ENCODE peak calls at places on chromosomes 16 and 17, in eight cellular contexts. I is activated CD8-positive, alpha-beta T cell treated with anti-CD3 and anti-CD28 coated beads, Interleukin-2, amount 10 ng/mL, durations not matched to agents 7 days and 5 days; E is NCI-H748 treated with DMSO at 0.1 percent for 48 hours; D is NCI-H2081 treated with DMSO at 0.1 percent for 48 hours; C is Peyer's patch; B is activated naive CD4-positive, alpha-beta T cell; F is IMR-90; X is substantia nigra. L is an unnamed sample.

GRCh38 chr16:88558457-88559442 is 11.5 kb upstream of the ZC3H18 start:
- DNase-seq in I (peak; percentile 46), E (peak; percentile 61), D (peak; percentile 39), C (no peak), B (no peak), F (peak; percentile 43), X (no peak), L (peak; percentile 46)

GRCh38 chr17:70829876-70830275 is 660.5 kb downstream of the KCNJ2 start:
- DNase-seq in I (no peak), E (no peak), D (no peak), C (no peak), B (no peak), F (peak; percentile 31), X (no peak), L (no peak)

GRCh38 chr17:28612936-28613872 is 781 bp downstream of the RSKR start:
- DNase-seq in I (peak; percentile 39), E (no peak), D (no peak), C (peak; percentile 40), B (no peak), F (peak; percentile 22), X (no peak), L (peak; percentile 58)

GRCh38 chr17:59361916-59362810 is 30.7 kb downstream of the YPEL2 start:
- DNase-seq in I (peak; percentile 67), E (no peak), D (no peak), C (peak; percentile 49), B (no peak), F (peak; percentile 93), X (no peak), L (no peak)

GRCh38 chr17:68675723-68676122 is 74.6 kb upstream of the FAM20A start:
- DNase-seq in I (no peak), E (no peak), D (no peak), C (no peak), B (no peak), F (no peak), X (no peak), L (no peak)

GRCh38 chr17:35368086-35368824 is 5.2 kb downstream of the SLFN11 start:
- DNase-seq in I (peak; percentile 64), E (no peak), D (no peak), C (peak; percentile 71), B (no peak), F (peak; percentile 22), X (no peak), L (peak; percentile 86)

GRCh38 chr16:56743840-56744239 is 13.9 kb downstream of the NUP93 start:
- DNase-seq in I (no peak), E (no peak), D (no peak), C (no peak), B (no peak), F (peak; percentile 49), X (no peak), L (no peak)

GRCh38 chr16:49484454-49484853 is 110.8 kb downstream of the C16orf78 start:
- DNase-seq in I (no peak), E (no peak), D (no peak), C (peak; percentile 38), B (no peak), F (no peak), X (no peak), L (peak; percentile 21)

GRCh38 chr16:23729503-23730424 is 16.7 kb upstream of the ERN2 start:
- DNase-seq in I (no peak), E (no peak), D (no peak), C (no peak), B (no peak), F (peak; percentile 48), X (no peak), L (no peak)

GRCh38 chr17:45046536-45047125 is 4.8 kb downstream of the DCAKD start:
- DNase-seq in I (no peak), E (no peak), D (no peak), C (no peak), B (no peak), F (peak; percentile 51), X (no peak), L (no peak)

GRCh38 chr16:67304006-67304405 is 22.5 kb downstream of the KCTD19 start:
- DNase-seq in I (no peak), E (no peak), D (no peak), C (no peak), B (no peak), F (no peak), X (no peak), L (no peak)

GRCh38 chr16:68658258-68658973 is 13.3 kb downstream of the CDH3 start:
- DNase-seq in I (no peak), E (no peak), D (no peak), C (no peak), B (no peak), F (peak; percentile 50), X (no peak), L (no peak)

GRCh38 chr16:79083879-79084278 is 516.7 kb downstream of the MAF start:
- DNase-seq in I (no peak), E (no peak), D (no peak), C (no peak), B (no peak), F (no peak), X (no peak), L (no peak)

GRCh38 chr17:62950067-62950466 is 16.0 kb upstream of the TANC2 start:
- DNase-seq in I (no peak), E (no peak), D (no peak), C (no peak), B (no peak), F (peak; percentile 45), X (no peak), L (peak; percentile 11)

GRCh38 chr17:28841901-28842281 is 699 bp downstream of the FAM222B start:
- DNase-seq in I (peak; percentile 28), E (peak; percentile 38), D (no peak), C (no peak), B (no peak), F (no peak), X (no peak), L (no peak)

GRCh38 chr16:49345829-49346228 is 27.8 kb upstream of the C16orf78 start:
- DNase-seq in I (peak; percentile 30), E (no peak), D (no peak), C (no peak), B (no peak), F (no peak), X (no peak), L (no peak)

GRCh38 chr16:13084331-13084730 is 182.9 kb downstream of the SHISA9 start:
- DNase-seq in I (no peak), E (no peak), D (no peak), C (no peak), B (no peak), F (no peak), X (no peak), L (no peak)

GRCh38 chr16:77211880-77212735 is 12.9 kb downstream of the SYCE1L start:
- DNase-seq in I (peak; percentile 77), E (peak; percentile 61), D (no peak), C (peak; percentile 62), B (peak; percentile 36), F (no peak), X (no peak), L (no peak)

GRCh38 chr17:75069783-75070182 is 18.0 kb upstream of the SLC16A5 start:
- DNase-seq in I (no peak), E (no peak), D (no peak), C (no peak), B (no peak), F (no peak), X (no peak), L (no peak)

GRCh38 chr16:68590201-68590994 is 51.3 kb downstream of the ZFP90 start:
- DNase-seq in I (peak; percentile 69), E (peak; percentile 31), D (no peak), C (peak; percentile 28), B (peak; percentile 9), F (peak; percentile 7), X (no peak), L (peak; percentile 3)

GRCh38 chr17:34647511-34647910 is 68.1 kb downstream of the TMEM132E start:
- DNase-seq in I (no peak), E (no peak), D (no peak), C (no peak), B (no peak), F (no peak), X (no peak), L (no peak)

GRCh38 chr16:52572656-52573055 is 25.7 kb upstream of the TOX3 start:
- DNase-seq in I (no peak), E (peak; percentile 36), D (no peak), C (no peak), B (no peak), F (no peak), X (no peak), L (no peak)

GRCh38 chr17:78831688-78832540 is 8.7 kb downstream of the USP36 start:
- DNase-seq in I (no peak), E (no peak), D (peak; percentile 16), C (no peak), B (no peak), F (no peak), X (no peak), L (no peak)

GRCh38 chr16:71201054-71201453 is 29.5 kb downstream of the HYDIN start:
- DNase-seq in I (no peak), E (no peak), D (no peak), C (no peak), B (no peak), F (no peak), X (no peak), L (no peak)

GRCh38 chr17:30894236-30894635 is 11.8 kb downstream of the TEFM start:
- DNase-seq in I (no peak), E (no peak), D (no peak), C (no peak), B (no peak), F (no peak), X (no peak), L (no peak)